ENCODE peak calls at places on chromosome 19, in nine cellular contexts. One of them, this sample, is unnamed.

GRCh38 chr19:2113436-2114211 is 16.9 kb downstream of the IZUMO4 start:
- DNase-seq in heart right ventricle: no peak
- DNase-seq in lower leg skin: no peak
- DNase-seq in PC-3: peak; percentile 21
- DNase-seq in AG10803: peak; percentile 26
- DNase-seq in astrocyte of the cerebellum: no peak
- DNase-seq in CD8-positive, alpha-beta memory T cell: no peak
- DNase-seq in mammary epithelial cell: peak; percentile 73
- DNase-seq in HL-60: no peak
- DNase-seq in this sample: no peak

GRCh38 chr19:35421362-35421761 is 26.7 kb upstream of the FFAR2 start:
- DNase-seq in heart right ventricle: no peak
- DNase-seq in lower leg skin: no peak
- DNase-seq in PC-3: no peak
- DNase-seq in AG10803: no peak
- DNase-seq in astrocyte of the cerebellum: no peak
- DNase-seq in CD8-positive, alpha-beta memory T cell: no peak
- DNase-seq in mammary epithelial cell: no peak
- DNase-seq in HL-60: no peak
- DNase-seq in this sample: no peak

GRCh38 chr19:52889076-52889475 is 8.4 kb downstream of the ZNF320 start:
- DNase-seq in heart right ventricle: no peak
- DNase-seq in lower leg skin: no peak
- DNase-seq in PC-3: no peak
- DNase-seq in AG10803: no peak
- DNase-seq in astrocyte of the cerebellum: no peak
- DNase-seq in CD8-positive, alpha-beta memory T cell: no peak
- DNase-seq in mammary epithelial cell: no peak
- DNase-seq in HL-60: no peak
- DNase-seq in this sample: no peak

GRCh38 chr19:49570997-49571676 is 9.2 kb downstream of the NOSIP start:
- DNase-seq in heart right ventricle: no peak
- DNase-seq in lower leg skin: no peak
- DNase-seq in PC-3: peak; percentile 44
- DNase-seq in AG10803: no peak
- DNase-seq in astrocyte of the cerebellum: no peak
- DNase-seq in CD8-positive, alpha-beta memory T cell: no peak
- DNase-seq in mammary epithelial cell: no peak
- DNase-seq in HL-60: peak; percentile 34
- DNase-seq in this sample: no peak

GRCh38 chr19:14088634-14089411 is 1.7 kb downstream of the SAMD1 start:
- DNase-seq in heart right ventricle: no peak
- DNase-seq in lower leg skin: peak; percentile 86
- DNase-seq in PC-3: no peak
- DNase-seq in AG10803: no peak
- DNase-seq in astrocyte of the cerebellum: no peak
- DNase-seq in CD8-positive, alpha-beta memory T cell: no peak
- DNase-seq in mammary epithelial cell: no peak
- DNase-seq in HL-60: no peak
- DNase-seq in this sample: no peak

GRCh38 chr19:55652311-55653078 is 2.3 kb upstream of the U2AF2 start:
- DNase-seq in heart right ventricle: no peak
- DNase-seq in lower leg skin: no peak
- DNase-seq in PC-3: no peak
- DNase-seq in AG10803: no peak
- DNase-seq in astrocyte of the cerebellum: no peak
- DNase-seq in CD8-positive, alpha-beta memory T cell: no peak
- DNase-seq in mammary epithelial cell: no peak
- DNase-seq in HL-60: no peak
- DNase-seq in this sample: no peak

GRCh38 chr19:6260912-6261636 is 18.7 kb downstream of the MLLT1 start:
- DNase-seq in heart right ventricle: no peak
- DNase-seq in lower leg skin: no peak
- DNase-seq in PC-3: peak; percentile 54
- DNase-seq in AG10803: no peak
- DNase-seq in astrocyte of the cerebellum: no peak
- DNase-seq in CD8-positive, alpha-beta memory T cell: no peak
- DNase-seq in mammary epithelial cell: no peak
- DNase-seq in HL-60: no peak
- DNase-seq in this sample: peak; percentile 30

GRCh38 chr19:55489711-55490477 is 1.7 kb downstream of the SSC5D start:
- DNase-seq in heart right ventricle: no peak
- DNase-seq in lower leg skin: no peak
- DNase-seq in PC-3: no peak
- DNase-seq in AG10803: no peak
- DNase-seq in astrocyte of the cerebellum: no peak
- DNase-seq in CD8-positive, alpha-beta memory T cell: no peak
- DNase-seq in mammary epithelial cell: no peak
- DNase-seq in HL-60: no peak
- DNase-seq in this sample: no peak

GRCh38 chr19:9128171-9128570 is 1.4 kb upstream of the OR7G3 start:
- DNase-seq in heart right ventricle: no peak
- DNase-seq in lower leg skin: no peak
- DNase-seq in PC-3: peak; percentile 97
- DNase-seq in AG10803: no peak
- DNase-seq in astrocyte of the cerebellum: no peak
- DNase-seq in CD8-positive, alpha-beta memory T cell: no peak
- DNase-seq in mammary epithelial cell: peak; percentile 57
- DNase-seq in HL-60: no peak
- DNase-seq in this sample: no peak

GRCh38 chr19:49875801-49876421 is 1.2 kb downstream of the AKT1S1 start:
- DNase-seq in heart right ventricle: peak; percentile 72
- DNase-seq in lower leg skin: peak; percentile 93
- DNase-seq in PC-3: peak; percentile 34
- DNase-seq in AG10803: peak; percentile 27
- DNase-seq in astrocyte of the cerebellum: no peak
- DNase-seq in CD8-positive, alpha-beta memory T cell: peak; percentile 24
- DNase-seq in mammary epithelial cell: no peak
- DNase-seq in HL-60: peak; percentile 55
- DNase-seq in this sample: no peak

GRCh38 chr19:29016926-29017760 is 195.8 kb downstream of the UQCRFS1 start:
- DNase-seq in heart right ventricle: no peak
- DNase-seq in lower leg skin: no peak
- DNase-seq in PC-3: no peak
- DNase-seq in AG10803: no peak
- DNase-seq in astrocyte of the cerebellum: no peak
- DNase-seq in CD8-positive, alpha-beta memory T cell: no peak
- DNase-seq in mammary epithelial cell: no peak
- DNase-seq in HL-60: no peak
- DNase-seq in this sample: no peak

GRCh38 chr19:56108447-56109195 is 12.5 kb downstream of the ZNF787 start:
- DNase-seq in heart right ventricle: no peak
- DNase-seq in lower leg skin: no peak
- DNase-seq in PC-3: no peak
- DNase-seq in AG10803: peak; percentile 45
- DNase-seq in astrocyte of the cerebellum: no peak
- DNase-seq in CD8-positive, alpha-beta memory T cell: no peak
- DNase-seq in mammary epithelial cell: no peak
- DNase-seq in HL-60: no peak
- DNase-seq in this sample: no peak

GRCh38 chr19:13099073-13099999 is 3.3 kb downstream of the LYL1 start:
- DNase-seq in heart right ventricle: peak; percentile 81
- DNase-seq in lower leg skin: no peak
- DNase-seq in PC-3: no peak
- DNase-seq in AG10803: peak; percentile 71
- DNase-seq in astrocyte of the cerebellum: no peak
- DNase-seq in CD8-positive, alpha-beta memory T cell: peak; percentile 73
- DNase-seq in mammary epithelial cell: no peak
- DNase-seq in HL-60: peak; percentile 94
- DNase-seq in this sample: no peak

GRCh38 chr19:2814426-2814825 is 5.2 kb upstream of the ZNF554 start:
- DNase-seq in heart right ventricle: no peak
- DNase-seq in lower leg skin: no peak
- DNase-seq in PC-3: no peak
- DNase-seq in AG10803: no peak
- DNase-seq in astrocyte of the cerebellum: no peak
- DNase-seq in CD8-positive, alpha-beta memory T cell: no peak
- DNase-seq in mammary epithelial cell: no peak
- DNase-seq in HL-60: no peak
- DNase-seq in this sample: no peak

GRCh38 chr19:17404621-17405249 is 695 bp downstream of the BST2 start:
- DNase-seq in heart right ventricle: no peak
- DNase-seq in lower leg skin: no peak
- DNase-seq in PC-3: no peak
- DNase-seq in AG10803: no peak
- DNase-seq in astrocyte of the cerebellum: no peak
- DNase-seq in CD8-positive, alpha-beta memory T cell: no peak
- DNase-seq in mammary epithelial cell: no peak
- DNase-seq in HL-60: no peak
- DNase-seq in this sample: no peak

GRCh38 chr19:17406887-17407196 is 1.4 kb upstream of the BST2 start:
- DNase-seq in heart right ventricle: no peak
- DNase-seq in lower leg skin: no peak
- DNase-seq in PC-3: no peak
- DNase-seq in AG10803: no peak
- DNase-seq in astrocyte of the cerebellum: no peak
- DNase-seq in CD8-positive, alpha-beta memory T cell: no peak
- DNase-seq in mammary epithelial cell: no peak
- DNase-seq in HL-60: no peak
- DNase-seq in this sample: no peak

GRCh38 chr19:17405250-17406038 is at the start of gene BST2:
- DNase-seq in heart right ventricle: peak; percentile 72
- DNase-seq in lower leg skin: no peak
- DNase-seq in PC-3: no peak
- DNase-seq in AG10803: peak; percentile 72
- DNase-seq in astrocyte of the cerebellum: no peak
- DNase-seq in CD8-positive, alpha-beta memory T cell: peak; percentile 42
- DNase-seq in mammary epithelial cell: no peak
- DNase-seq in HL-60: peak; percentile 82
- DNase-seq in this sample: no peak

GRCh38 chr19:17404015-17404414 is 1.4 kb downstream of the BST2 start:
- DNase-seq in heart right ventricle: no peak
- DNase-seq in lower leg skin: no peak
- DNase-seq in PC-3: no peak
- DNase-seq in AG10803: no peak
- DNase-seq in astrocyte of the cerebellum: no peak
- DNase-seq in CD8-positive, alpha-beta memory T cell: no peak
- DNase-seq in mammary epithelial cell: no peak
- DNase-seq in HL-60: no peak
- DNase-seq in this sample: no peak

GRCh38 chr19:17406039-17406886 is 833 bp upstream of the BST2 start:
- DNase-seq in heart right ventricle: no peak
- DNase-seq in lower leg skin: no peak
- DNase-seq in PC-3: no peak
- DNase-seq in AG10803: peak; percentile 36
- DNase-seq in astrocyte of the cerebellum: peak; percentile 76
- DNase-seq in CD8-positive, alpha-beta memory T cell: no peak
- DNase-seq in mammary epithelial cell: peak; percentile 29
- DNase-seq in HL-60: peak; percentile 38
- DNase-seq in this sample: no peak
- H3K4me3 ChIP-seq in heart right ventricle: peak overlapping the region; percentile 60
- H3K4me3 ChIP-seq in lower leg skin: no peak overlapping the region
- H3K4me3 ChIP-seq in PC-3: no peak overlapping the region
- H3K4me3 ChIP-seq in AG10803: no peak overlapping the region
- H3K4me3 ChIP-seq in astrocyte of the cerebellum: no peak overlapping the region
- H3K4me3 ChIP-seq in CD8-positive, alpha-beta memory T cell: peak overlapping the region; percentile 76
- H3K4me3 ChIP-seq in mammary epithelial cell: no peak overlapping the region
- H3K4me3 ChIP-seq in HL-60: peak overlapping the region; percentile 69
- H3K4me3 ChIP-seq in this sample: peak overlapping the region; percentile 78

DNA sequence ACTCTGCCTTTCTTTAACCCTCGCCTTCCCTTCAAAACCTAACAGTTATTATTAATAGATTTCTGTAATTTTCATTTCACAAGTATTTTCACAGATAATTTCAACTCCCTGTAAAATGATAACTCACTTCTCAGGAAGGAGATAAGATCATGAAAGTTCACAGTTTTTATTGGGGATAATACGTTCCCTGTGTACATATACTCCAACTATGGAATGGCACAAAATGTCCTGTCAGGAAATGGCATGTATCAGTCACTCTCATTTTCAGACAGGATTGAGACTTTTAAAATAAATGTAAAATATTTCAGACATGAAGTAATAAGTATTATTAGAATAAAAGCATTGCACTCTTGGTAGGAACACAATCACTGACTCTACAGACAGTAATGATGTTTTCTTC is 932 bp upstream of the TRAPPC2B start:
- DNase-seq in heart right ventricle: no peak
- DNase-seq in lower leg skin: no peak
- DNase-seq in PC-3: no peak
- DNase-seq in AG10803: no peak
- DNase-seq in astrocyte of the cerebellum: no peak
- DNase-seq in CD8-positive, alpha-beta memory T cell: no peak
- DNase-seq in mammary epithelial cell: no peak
- DNase-seq in HL-60: no peak
- DNase-seq in this sample: no peak
- H3K4me3 ChIP-seq in heart right ventricle: peak overlapping the region; percentile 25
- H3K4me3 ChIP-seq in lower leg skin: no peak overlapping the region
- H3K4me3 ChIP-seq in PC-3: peak overlapping the region; percentile 80
- H3K4me3 ChIP-seq in AG10803: peak overlapping the region; percentile 66
- H3K4me3 ChIP-seq in astrocyte of the cerebellum: peak overlapping the region; percentile 54
- H3K4me3 ChIP-seq in CD8-positive, alpha-beta memory T cell: peak overlapping the region; percentile 79
- H3K4me3 ChIP-seq in mammary epithelial cell: peak overlapping the region; percentile 54
- H3K4me3 ChIP-seq in HL-60: no peak overlapping the region
- H3K4me3 ChIP-seq in this sample: peak overlapping the region; percentile 66

DNA sequence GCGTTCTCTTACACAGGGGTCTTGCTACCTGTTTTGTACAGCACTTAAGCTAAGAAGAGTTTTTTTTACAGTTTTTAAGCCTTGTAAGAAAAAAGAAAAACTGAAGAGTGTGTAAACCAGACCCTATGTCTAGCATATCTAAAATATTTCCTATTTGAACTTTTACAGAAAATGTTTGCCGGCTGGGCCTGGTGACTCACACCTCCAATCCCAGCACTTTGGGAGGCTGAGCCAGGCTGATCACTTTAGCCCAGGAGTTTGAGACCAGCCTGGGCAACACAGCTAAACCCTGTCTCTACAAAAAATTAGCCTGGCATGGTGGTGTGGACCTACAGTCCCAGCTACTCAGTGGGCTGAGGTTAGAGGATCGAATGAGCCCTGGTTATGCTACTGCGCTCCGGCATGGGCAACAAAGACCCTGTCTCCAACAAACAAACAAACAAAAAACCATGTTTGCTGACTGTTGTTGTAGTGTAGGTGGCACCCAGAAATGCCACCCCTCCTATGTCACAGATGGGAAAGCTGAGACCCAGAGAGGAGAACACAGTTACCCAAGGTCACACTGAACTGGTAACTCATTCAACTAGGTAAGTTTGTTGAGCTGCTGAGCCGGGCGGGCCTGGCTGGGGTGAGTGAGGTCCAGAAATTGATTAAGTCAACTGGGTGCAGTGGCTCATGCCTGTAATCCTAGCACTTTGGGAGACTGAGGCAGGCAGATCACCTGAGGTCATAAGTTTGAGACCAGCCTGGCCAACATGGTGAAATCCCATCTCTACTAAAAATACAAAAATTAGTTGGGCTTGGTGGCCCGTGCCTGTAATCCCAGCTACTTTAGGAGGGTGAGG is 1.9 kb upstream of the VASP start:
- DNase-seq in heart right ventricle: no peak
- DNase-seq in lower leg skin: no peak
- DNase-seq in PC-3: no peak
- DNase-seq in AG10803: no peak
- DNase-seq in astrocyte of the cerebellum: no peak
- DNase-seq in CD8-positive, alpha-beta memory T cell: no peak
- DNase-seq in mammary epithelial cell: no peak
- DNase-seq in HL-60: no peak
- DNase-seq in this sample: no peak
- H3K4me3 ChIP-seq in heart right ventricle: no peak overlapping the region
- H3K4me3 ChIP-seq in lower leg skin: no peak overlapping the region
- H3K4me3 ChIP-seq in PC-3: no peak overlapping the region
- H3K4me3 ChIP-seq in AG10803: no peak overlapping the region
- H3K4me3 ChIP-seq in astrocyte of the cerebellum: no peak overlapping the region
- H3K4me3 ChIP-seq in CD8-positive, alpha-beta memory T cell: peak overlapping the region; percentile 98
- H3K4me3 ChIP-seq in mammary epithelial cell: no peak overlapping the region
- H3K4me3 ChIP-seq in HL-60: no peak overlapping the region
- H3K4me3 ChIP-seq in this sample: no peak overlapping the region

GRCh38 chr19:33819496-33819874 is 22.8 kb downstream of the KCTD15 start:
- DNase-seq in heart right ventricle: no peak
- DNase-seq in lower leg skin: peak; percentile 80
- DNase-seq in PC-3: no peak
- DNase-seq in AG10803: no peak
- DNase-seq in astrocyte of the cerebellum: no peak
- DNase-seq in CD8-positive, alpha-beta memory T cell: no peak
- DNase-seq in mammary epithelial cell: no peak
- DNase-seq in HL-60: no peak
- DNase-seq in this sample: no peak
- H3K4me3 ChIP-seq in heart right ventricle: peak overlapping the region; percentile 38
- H3K4me3 ChIP-seq in lower leg skin: no peak overlapping the region
- H3K4me3 ChIP-seq in PC-3: peak overlapping the region; percentile 65
- H3K4me3 ChIP-seq in AG10803: peak overlapping the region; percentile 50
- H3K4me3 ChIP-seq in astrocyte of the cerebellum: peak overlapping the region; percentile 10
- H3K4me3 ChIP-seq in CD8-positive, alpha-beta memory T cell: peak overlapping the region; percentile 29
- H3K4me3 ChIP-seq in mammary epithelial cell: peak overlapping the region; percentile 25
- H3K4me3 ChIP-seq in HL-60: peak overlapping the region; percentile 9
- H3K4me3 ChIP-seq in this sample: no peak overlapping the region

This sample was measured in NT2/D1.